ENCODE peak calls at places on chromosomes 5 and 9, in eight cellular contexts. C is cardiac fibroblast, H is ovary, N is omental fat pad, V is fibroblast of pulmonary artery, Y is PC-3, R is heart right ventricle, F is A549. I is an unnamed sample.

GRCh38 chr9:137613259-137613658 is 5.5 kb upstream of the EHMT1 start:
- DNase-seq in F (no peak), R (no peak), N (no peak), H (no peak), Y (no peak), C (no peak), V (no peak), I (no peak)

GRCh38 chr5:96081276-96081858 is 119.7 kb upstream of the ELL2 start:
- DNase-seq in H (no peak), C (peak; percentile 40), Y (no peak), R (no peak), V (peak; percentile 40), N (no peak), F (no peak), I (no peak)

GRCh38 chr5:180825768-180826525 is 23.3 kb upstream of the MGAT1 start:
- DNase-seq in V (peak; percentile 78), N (no peak), F (no peak), C (peak; percentile 77), H (no peak), Y (peak; percentile 99), R (no peak), I (no peak)

GRCh38 chr9:113603773-113604172 is 140.2 kb downstream of the RGS3 start:
- DNase-seq in Y (no peak), R (no peak), V (no peak), F (no peak), N (no peak), C (no peak), H (peak; percentile 8), I (no peak)

GRCh38 chr5:54360089-54360488 is 49.7 kb upstream of the ARL15 start:
- DNase-seq in Y (peak; percentile 67), N (no peak), H (no peak), C (peak; percentile 74), V (peak; percentile 61), F (peak; percentile 53), R (no peak), I (no peak)

GRCh38 chr9:105066265-105066865 is 138.4 kb upstream of the ABCA1 start:
- DNase-seq in C (no peak), Y (no peak), R (no peak), V (no peak), N (no peak), F (no peak), H (no peak), I (no peak)

GRCh38 chr5:91061946-91062586 is 321.1 kb downstream of the ARRDC3 start:
- DNase-seq in V (no peak), C (no peak), Y (no peak), H (no peak), N (no peak), R (no peak), F (no peak), I (no peak)

GRCh38 chr5:80656425-80656824 is 1.6 kb upstream of the DHFR start:
- DNase-seq in H (no peak), F (peak; percentile 26), C (no peak), N (no peak), R (no peak), Y (no peak), V (no peak), I (no peak)

GRCh38 chr9:34490360-34490759 is 31.8 kb downstream of the DNAI1 start:
- DNase-seq in H (no peak), F (no peak), V (no peak), C (no peak), Y (no peak), N (no peak), R (no peak), I (no peak)

GRCh38 chr5:6728011-6728794 is 15.0 kb downstream of the TENT4A start:
- DNase-seq in H (no peak), Y (no peak), R (no peak), V (no peak), F (no peak), N (no peak), C (no peak), I (no peak)

GRCh38 chr9:27125030-27125429 is 16.0 kb downstream of the TEK start:
- DNase-seq in N (no peak), H (peak; percentile 69), Y (peak; percentile 94), C (peak; percentile 98), F (peak; percentile 70), V (peak; percentile 99), R (peak; percentile 61), I (peak; percentile 56)

GRCh38 chr9:91948423-91949292 is 1.4 kb downstream of the ROR2 start:
- DNase-seq in H (peak; percentile 80), Y (no peak), V (peak; percentile 67), R (no peak), C (peak; percentile 72), F (peak; percentile 56), N (no peak), I (no peak)

GRCh38 chr5:90386099-90386710 is 23.4 kb downstream of the CETN3 start:
- DNase-seq in N (no peak), R (no peak), C (peak; percentile 36), Y (peak; percentile 70), V (peak; percentile 53), F (peak; percentile 26), H (no peak), I (no peak)

GRCh38 chr9:130927995-130928900 is 10.8 kb downstream of the FIBCD1 start:
- DNase-seq in V (peak; percentile 74), H (peak; percentile 63), Y (peak; percentile 92), R (peak; percentile 51), F (peak; percentile 81), N (no peak), C (peak; percentile 67), I (no peak)

GRCh38 chr5:61450170-61450815 is 118.2 kb downstream of the ZSWIM6 start:
- DNase-seq in N (no peak), F (peak; percentile 82), R (no peak), Y (peak; percentile 62), C (peak; percentile 89), V (peak; percentile 88), H (no peak), I (peak; percentile 73)

GRCh38 chr5:31711935-31712592 is 73.1 kb downstream of the PDZD2 start:
- DNase-seq in C (no peak), N (no peak), H (peak; percentile 58), V (no peak), Y (no peak), R (no peak), F (no peak), I (no peak)

GRCh38 chr5:14204785-14205321 is 61.7 kb downstream of the TRIO start:
- DNase-seq in Y (peak; percentile 68), C (peak; percentile 90), F (peak; percentile 90), V (peak; percentile 94), R (peak; percentile 51), N (no peak), H (peak; percentile 75), I (peak; percentile 56)

GRCh38 chr5:138597660-138598400 is 22.6 kb upstream of the HSPA9 start:
- DNase-seq in H (no peak), Y (no peak), C (no peak), R (no peak), F (no peak), N (no peak), V (no peak), I (no peak)

GRCh38 chr5:145478651-145479050 is 356.5 kb downstream of the PRELID2 start:
- DNase-seq in R (no peak), Y (peak; percentile 41), V (no peak), N (no peak), F (no peak), C (no peak), H (no peak), I (no peak)

GRCh38 chr9:91693226-91693625 is 256.8 kb downstream of the ROR2 start:
- DNase-seq in N (no peak), V (no peak), C (no peak), H (no peak), F (no peak), R (no peak), Y (no peak), I (no peak)

GRCh38 chr5:39376293-39376714 is 12.0 kb upstream of the C9 start:
- DNase-seq in N (no peak), F (peak; percentile 67), V (peak; percentile 64), R (peak; percentile 48), C (peak; percentile 60), Y (peak; percentile 94), H (no peak), I (no peak)

GRCh38 chr5:133063965-133064364 is 12.2 kb downstream of the HSPA4 start:
- DNase-seq in V (no peak), C (no peak), R (no peak), F (no peak), Y (peak; percentile 13), H (no peak), N (no peak), I (no peak)

GRCh38 chr5:180860887-180861822 is at the start of gene ZFP62:
- DNase-seq in H (peak; percentile 95), F (peak; percentile 94), C (peak; percentile 94), V (peak; percentile 92), N (peak; percentile 45), R (peak; percentile 91), Y (peak; percentile 98), I (peak; percentile 69)

GRCh38 chr5:88377240-88377639 is 108.6 kb upstream of the TMEM161B start:
- DNase-seq in R (no peak), Y (no peak), V (no peak), N (no peak), F (no peak), H (no peak), C (no peak), I (no peak)
- TF ChIP-seq CTCF in R (no peak), Y (no peak), V (no peak), N (no peak), F (no peak), H (no peak), C (no peak), I (no peak)

GRCh38 chr5:173396311-173396993 is 68.2 kb upstream of the STC2 start:
- DNase-seq in Y (no peak), R (no peak), C (peak; percentile 7), N (no peak), F (peak; percentile 20), V (peak; percentile 16), H (no peak), I (no peak)
- TF ChIP-seq CTCF in Y (peak; percentile 41), R (no peak), C (peak; percentile 17), N (no peak), F (peak; percentile 6), V (peak; percentile 21), H (no peak), I (no peak)

GRCh38 chr5:140561753-140562523 is 2.5 kb downstream of the APBB3 start:
- DNase-seq in C (no peak), V (no peak), H (no peak), Y (no peak), R (no peak), F (no peak), N (no peak), I (no peak)

GRCh38 chr5:140557136-140557805 is at the start of gene SRA1:
- DNase-seq in F (peak; percentile 90), R (peak; percentile 94), C (peak; percentile 92), V (peak; percentile 91), H (peak; percentile 96), N (peak; percentile 91), Y (peak; percentile 90), I (peak; percentile 73)

GRCh38 chr5:140557965-140558364 is 692 bp upstream of the SRA1 start:
- DNase-seq in V (no peak), F (no peak), R (no peak), Y (no peak), N (no peak), H (no peak), C (no peak), I (no peak)

GRCh38 chr5:140558542-140558941 is 1.3 kb upstream of the SRA1 start:
- DNase-seq in F (no peak), N (no peak), Y (no peak), C (no peak), H (no peak), V (no peak), R (no peak), I (no peak)

GRCh38 chr5:140560227-140560626 is 3.0 kb upstream of the SRA1 start:
- DNase-seq in C (no peak), H (no peak), R (no peak), Y (no peak), V (no peak), N (no peak), F (no peak), I (no peak)
- TF ChIP-seq CTCF in C (no peak), H (no peak), R (no peak), Y (peak; percentile 9), V (no peak), N (no peak), F (no peak), I (no peak)

GRCh38 chr5:126119894-126120442 is 303.2 kb upstream of the GRAMD2B start:
- DNase-seq in Y (no peak), C (peak; percentile 77), F (no peak), H (no peak), N (no peak), V (peak; percentile 61), R (no peak), I (no peak)
- TF ChIP-seq CTCF in Y (no peak), C (no peak), F (no peak), H (no peak), N (no peak), V (no peak), R (no peak), I (no peak)

I was measured in AG09319.